ENCODE peak calls at places on chromosomes 3 and 15, in five cellular contexts. K is effector memory CD4-positive, alpha-beta T cell; A is hepatocyte; Z is choroid plexus epithelial cell; Y is IMR-90. R is an unnamed sample.

GRCh38 chr15:66405605-66406004 is 18.9 kb downstream of the MAP2K1 start:
- DNase-seq in Y (peak), Z (no peak), K (no peak), A (no peak), R (no peak)

GRCh38 chr15:60840306-60840702 is 361.4 kb upstream of the ICE2 start:
- DNase-seq in K (peak), Y (peak), A (peak), Z (peak), R (no peak)

GRCh38 chr3:14864131-14864530 is 45.4 kb downstream of the FGD5 start:
- DNase-seq in K (no peak), Z (no peak), Y (no peak), A (no peak), R (no peak)

GRCh38 chr3:66483006-66483928 is 17.6 kb downstream of the LRIG1 start:
- DNase-seq in A (no peak), Y (peak), K (no peak), Z (no peak), R (peak)

GRCh38 chr15:74216949-74217348 is 14.4 kb upstream of the STRA6 start:
- DNase-seq in K (no peak), Z (no peak), A (no peak), Y (no peak), R (no peak)

GRCh38 chr3:98012974-98013373 is 22.1 kb downstream of the GABRR3 start:
- DNase-seq in A (no peak), Z (peak), K (no peak), Y (peak), R (no peak)

GRCh38 chr3:183895296-183895695 is 10.6 kb upstream of the PARL start:
- DNase-seq in Z (peak), Y (peak), K (peak), A (peak), R (no peak)

GRCh38 chr3:170258105-170258487 is 35.9 kb downstream of the PRKCI start:
- DNase-seq in K (no peak), Y (no peak), A (no peak), Z (no peak), R (no peak)

GRCh38 chr15:77057650-77058049 is 13.3 kb downstream of the TSPAN3 start:
- DNase-seq in Z (no peak), K (no peak), A (no peak), Y (no peak), R (no peak)

GRCh38 chr3:66933233-66933632 is 64.9 kb upstream of the KBTBD8 start:
- DNase-seq in Y (no peak), Z (no peak), A (no peak), K (no peak), R (no peak)

GRCh38 chr3:15982667-15983145 is 184.9 kb upstream of the ANKRD28 start:
- DNase-seq in Y (peak), A (no peak), Z (peak), K (no peak), R (no peak)

GRCh38 chr15:62075595-62076279 is 9.0 kb downstream of the C2CD4A start:
- DNase-seq in Z (no peak), A (peak), Y (peak), K (no peak), R (no peak)

GRCh38 chr15:50162988-50163718 is 18.8 kb upstream of the SLC27A2 start:
- DNase-seq in A (no peak), Z (peak), Y (no peak), K (no peak), R (no peak)

GRCh38 chr3:87088984-87089841 is 98.3 kb upstream of the VGLL3 start:
- DNase-seq in A (no peak), Y (peak), Z (peak), K (no peak), R (peak)

GRCh38 chr3:157785071-157785826 is 282.0 kb upstream of the VEPH1 start:
- DNase-seq in A (peak), Y (peak), K (no peak), Z (peak), R (no peak)

GRCh38 chr3:57805674-57806073 is 49.6 kb downstream of the SLMAP start:
- DNase-seq in Y (peak), Z (peak), A (peak), K (no peak), R (no peak)

GRCh38 chr3:194512895-194513601 is 26.2 kb upstream of the ATP13A3 start:
- DNase-seq in K (no peak), Y (no peak), A (peak), Z (no peak), R (peak)

GRCh38 chr3:111582114-111582461 is 13.1 kb downstream of the ZBED2 start:
- DNase-seq in Y (peak), A (peak), K (no peak), Z (peak), R (no peak)

GRCh38 chr15:71780349-71780976 is 29.9 kb upstream of the NR2E3 start:
- DNase-seq in Z (peak), Y (peak), K (no peak), A (peak), R (peak)

GRCh38 chr3:31775383-31775782 is 205.7 kb downstream of the OSBPL10 start:
- DNase-seq in K (no peak), A (no peak), Z (no peak), Y (no peak), R (no peak)

GRCh38 chr3:4739289-4740236 is 239.7 kb upstream of the BHLHE40 start:
- DNase-seq in K (no peak), A (no peak), Z (no peak), Y (no peak), R (no peak)

GRCh38 chr3:119700920-119701734 is 1.7 kb upstream of the CFAP91 start:
- DNase-seq in Y (no peak), A (no peak), Z (no peak), K (no peak), R (no peak)

GRCh38 chr3:129211345-129211744 is 27.6 kb upstream of the CNBP start:
- DNase-seq in A (no peak), Y (no peak), Z (no peak), K (no peak), R (no peak)

GRCh38 chr3:128597900-128598299 is 52.7 kb downstream of the RPN1 start:
- DNase-seq in Y (peak), A (no peak), K (no peak), Z (no peak), R (no peak)

GRCh38 chr3:4358273-4358672 is 55.1 kb downstream of the SETMAR start:
- DNase-seq in Z (no peak), A (no peak), Y (peak), K (no peak), R (no peak)

GRCh38 chr3:194273396-194274310 is 77.5 kb downstream of the CPN2 start:
- DNase-seq in A (no peak), Y (no peak), K (no peak), Z (no peak), R (no peak)

GRCh38 chr15:43509002-43509922 is 8.1 kb upstream of the MAP1A start:
- DNase-seq in A (no peak), K (no peak), Y (no peak), Z (peak), R (no peak)

GRCh38 chr3:138367912-138368311 is 19.5 kb downstream of the MRAS start:
- DNase-seq in Z (peak), K (no peak), A (no peak), Y (peak), R (no peak)

GRCh38 chr15:97301166-97301565 is 659.3 kb upstream of the ARRDC4 start:
- DNase-seq in Z (no peak), A (no peak), K (no peak), Y (no peak), R (no peak)

GRCh38 chr3:23685484-23686258 is 120.1 kb upstream of the UBE2E1 start:
- DNase-seq in A (peak), Z (peak), K (no peak), Y (peak), R (peak)

GRCh38 chr15:58573270-58573669 is 141.5 kb downstream of the LIPC start:
- DNase-seq in Y (no peak), Z (no peak), A (no peak), K (no peak), R (no peak)

GRCh38 chr15:31397851-31398661 is 71.4 kb downstream of the KLF13 start:
- DNase-seq in A (peak), Y (no peak), Z (no peak), K (no peak), R (peak)

GRCh38 chr3:64238971-64239667 is 13.9 kb upstream of the PRICKLE2 start:
- DNase-seq in A (peak), K (no peak), Z (peak), Y (peak), R (peak)

GRCh38 chr3:128438488-128439072 is 28.1 kb downstream of the DNAJB8 start:
- DNase-seq in Z (no peak), K (no peak), A (no peak), Y (no peak), R (no peak)

GRCh38 chr15:32843211-32843907 is 125.6 kb downstream of the GREM1 start:
- DNase-seq in Z (no peak), K (no peak), A (no peak), Y (no peak), R (no peak)

GRCh38 chr3:127678611-127679533 is 6.1 kb downstream of the ABTB1 start:
- DNase-seq in Y (no peak), A (no peak), K (no peak), Z (no peak), R (peak)

DNA sequence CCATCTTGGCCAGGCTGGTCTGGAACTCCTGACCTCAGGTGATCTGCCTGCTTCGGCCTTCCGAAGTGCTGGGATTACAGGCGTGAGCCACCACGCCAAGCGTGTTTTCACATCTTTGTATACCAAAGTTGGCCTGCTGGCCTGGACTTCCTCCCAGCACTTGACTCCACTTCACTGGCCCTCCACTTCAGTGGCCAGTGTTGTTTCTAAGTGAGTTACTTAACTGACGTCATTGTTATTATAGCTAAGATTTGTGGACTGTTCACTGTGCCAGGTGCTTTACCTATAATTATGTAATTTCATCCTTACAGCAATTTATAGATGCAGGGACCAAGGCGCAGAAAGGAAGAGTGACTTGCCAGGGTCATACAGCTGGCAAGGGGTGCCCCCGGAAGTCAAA is 52.0 kb downstream of the HRH1 start:
- DNase-seq in Y (no peak), K (no peak), Z (no peak), A (no peak), R (no peak)
- H3K4me3 ChIP-seq in Y (no peak), K (no peak), Z (no peak), A (no peak), R (no peak)

GRCh38 chr3:2099028-2099671 is 484 bp downstream of the CNTN4 start:
- DNase-seq in Y (no peak), Z (no peak), A (peak), K (no peak), R (no peak)

GRCh38 chr3:2096196-2096595 is 2.5 kb upstream of the CNTN4 start:
- DNase-seq in K (no peak), Z (no peak), A (no peak), Y (no peak), R (no peak)

GRCh38 chr3:2099779-2100191 is 1.1 kb downstream of the CNTN4 start:
- DNase-seq in Z (no peak), Y (no peak), A (peak), K (no peak), R (no peak)

GRCh38 chr3:2097641-2098191 is 950 bp upstream of the CNTN4 start:
- DNase-seq in Z (peak), A (peak), Y (no peak), K (no peak), R (no peak)

GRCh38 chr3:2098398-2099027 is at the start of gene CNTN4:
- DNase-seq in K (no peak), A (peak), Z (peak), Y (no peak), R (peak)
- H3K4me3 ChIP-seq in K (no peak), A (peak), Z (no peak), Y (no peak), R (peak)

GRCh38 chr3:133506215-133506901 is 67.1 kb upstream of the CDV3 start:
- DNase-seq in K (no peak), Z (no peak), Y (no peak), A (no peak), R (no peak)

GRCh38 chr3:133503409-133503808 is 70.1 kb upstream of the CDV3 start:
- DNase-seq in Y (no peak), A (no peak), K (no peak), Z (no peak), R (no peak)

GRCh38 chr3:133509482-133509881 is 64.0 kb upstream of the CDV3 start:
- DNase-seq in K (no peak), Z (no peak), A (no peak), Y (peak), R (no peak)

GRCh38 chr3:133504736-133505135 is 68.8 kb upstream of the CDV3 start:
- DNase-seq in A (no peak), K (no peak), Y (no peak), Z (no peak), R (no peak)

GRCh38 chr3:133505813-133506212 is 67.7 kb upstream of the CDV3 start:
- DNase-seq in Z (no peak), K (no peak), A (no peak), Y (no peak), R (no peak)
- H3K4me3 ChIP-seq in Z (no peak), K (peak), A (no peak), Y (no peak), R (peak)

DNA sequence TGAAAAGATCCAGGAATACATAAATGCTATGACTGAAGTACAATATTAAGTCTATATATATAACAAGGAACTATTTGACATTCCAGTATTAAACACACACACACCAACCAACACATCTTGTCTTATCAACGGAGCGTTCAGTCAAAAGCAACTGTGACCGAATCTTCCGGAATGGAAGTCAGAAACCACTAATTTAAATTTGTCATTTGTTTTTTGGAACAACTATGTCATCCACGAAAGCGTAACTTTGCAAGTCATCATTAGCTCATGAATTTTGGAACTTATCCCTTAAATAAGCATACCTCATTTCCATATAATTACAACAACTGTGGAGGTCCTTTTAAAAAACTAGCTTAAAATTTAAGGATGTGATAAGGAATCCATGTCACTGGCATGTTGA is 5.0 kb downstream of the ZNF385D start:
- DNase-seq in Z (no peak), A (no peak), Y (peak), K (no peak), R (no peak)
- H3K4me3 ChIP-seq in Z (no peak), A (no peak), Y (no peak), K (no peak), R (peak)

GRCh38 chr15:45129651-45130129 is at the start of the genes DUOX1 and DUOXA1:
- DNase-seq in K (no peak), A (peak), Y (no peak), Z (no peak), R (no peak)
- H3K4me3 ChIP-seq in K (peak), A (peak), Y (no peak), Z (no peak), R (peak)

R was measured in ascending aorta.